ENCODE peak calls at places on chromosomes 11 and 22, in nine cellular contexts. J, F, T, Z, H, C, M, O and R are unnamed samples.

GRCh38 chr11:118648291-118648690 is 31.2 kb downstream of the TREH start:
- DNase-seq in H (no peak), O (no peak), J (no peak), C (no peak), M (no peak), F (no peak), T (no peak), Z (no peak), R (no peak)

GRCh38 chr22:38317995-38318715 is 922 bp upstream of the CSNK1E start:
- DNase-seq in H (peak; percentile 76), M (no peak), T (no peak), Z (no peak), F (peak; percentile 86), O (peak; percentile 95), J (peak; percentile 60), C (peak; percentile 92), R (peak; percentile 90)

GRCh38 chr22:48089601-48090331 is 1327.3 kb downstream of the TBC1D22A start:
- DNase-seq in J (no peak), T (no peak), M (no peak), H (peak; percentile 86), F (peak; percentile 79), O (no peak), C (no peak), Z (no peak), R (peak; percentile 83)

GRCh38 chr22:19888131-19888746 is 33.6 kb upstream of the GNB1L start:
- DNase-seq in F (no peak), H (no peak), O (no peak), T (no peak), C (no peak), M (no peak), Z (no peak), J (no peak), R (no peak)

GRCh38 chr11:8766043-8766992 is 83.7 kb downstream of the RPL27A start:
- DNase-seq in H (peak; percentile 14), J (no peak), O (peak; percentile 21), T (no peak), Z (no peak), C (no peak), M (no peak), F (peak; percentile 69), R (no peak)

GRCh38 chr11:27237641-27238040 is 125.4 kb downstream of the CCDC34 start:
- DNase-seq in F (no peak), C (no peak), O (no peak), H (no peak), T (no peak), Z (no peak), J (no peak), M (no peak), R (no peak)

GRCh38 chr11:45379162-45379863 is 93.2 kb upstream of the SYT13 start:
- DNase-seq in J (peak; percentile 47), C (no peak), M (no peak), O (no peak), F (no peak), Z (no peak), T (no peak), H (no peak), R (no peak)

GRCh38 chr22:40898850-40899357 is 37.0 kb upstream of the DNAJB7 start:
- DNase-seq in Z (peak; percentile 8), C (peak; percentile 62), H (no peak), O (peak; percentile 72), F (peak; percentile 49), T (no peak), M (no peak), J (peak; percentile 50), R (peak; percentile 51)

GRCh38 chr11:534592-535518 is 521 bp downstream of the HRAS start:
- DNase-seq in M (no peak), J (peak; percentile 22), H (peak; percentile 35), C (no peak), O (peak; percentile 52), F (no peak), T (no peak), Z (no peak), R (no peak)

GRCh38 chr11:126830216-126830615 is 170.4 kb downstream of the KIRREL3 start:
- DNase-seq in H (no peak), M (peak; percentile 97), C (no peak), T (no peak), Z (no peak), J (peak; percentile 78), F (no peak), O (no peak), R (no peak)

GRCh38 chr11:40314327-40314726 is 1145.1 kb downstream of the LRRC4C start:
- DNase-seq in Z (no peak), O (peak; percentile 18), H (no peak), J (no peak), M (no peak), T (no peak), F (no peak), C (no peak), R (no peak)

GRCh38 chr11:123478352-123478986 is 48.4 kb downstream of the GRAMD1B start:
- DNase-seq in F (peak; percentile 67), H (peak; percentile 45), T (no peak), C (peak; percentile 59), Z (peak; percentile 43), O (peak; percentile 79), J (peak; percentile 8), M (peak; percentile 60), R (peak; percentile 59)